ENCODE peak calls at places on chromosomes 16 and 17, in four cellular contexts. Y is activated CD8-positive, alpha-beta memory T cell treated with anti-CD3 and anti-CD28 coated beads, Interleukin-2, amount 50 U/mL, for 48 hours; P is sigmoid colon; W is NCI-H1436 treated with DMSO at 0.1 percent for 48 hours. I is an unnamed sample.

GRCh38 chr16:27245276-27246231 is 23.0 kb downstream of the NSMCE1 start:
- DNase-seq in Y (peak; percentile 71), P (peak; percentile 89), W (no peak), I (peak; percentile 80)

GRCh38 chr16:75273054-75273925 is 21.9 kb upstream of the BCAR1 start:
- DNase-seq in Y (no peak), P (no peak), W (no peak), I (no peak)

GRCh38 chr17:29263916-29264315 is 17.3 kb downstream of the CRYBA1 start:
- DNase-seq in Y (no peak), P (no peak), W (no peak), I (no peak)

GRCh38 chr17:78448356-78448993 is 70.0 kb downstream of the PGS1 start:
- DNase-seq in Y (no peak), P (no peak), W (no peak), I (no peak)

GRCh38 chr17:78324391-78325075 is 35.3 kb downstream of the SOCS3 start:
- DNase-seq in Y (no peak), P (peak; percentile 94), W (no peak), I (no peak)

GRCh38 chr17:6374761-6375312 is 60.1 kb downstream of the AIPL1 start:
- DNase-seq in Y (peak; percentile 80), P (no peak), W (no peak), I (no peak)

GRCh38 chr17:18028114-18028513 is 10.9 kb downstream of the ATPAF2 start:
- DNase-seq in Y (no peak), P (no peak), W (no peak), I (peak; percentile 49)

GRCh38 chr16:17773698-17774101 is 302.9 kb upstream of the XYLT1 start:
- DNase-seq in Y (no peak), P (no peak), W (no peak), I (no peak)

GRCh38 chr16:4631444-4631843 is 6.8 kb downstream of the MGRN1 start:
- DNase-seq in Y (no peak), P (no peak), W (no peak), I (no peak)

GRCh38 chr16:29028457-29029167 is 43.8 kb downstream of the LAT start:
- DNase-seq in Y (peak; percentile 52), P (peak; percentile 9), W (no peak), I (peak; percentile 72)

GRCh38 chr16:4566144-4566543 is 10.0 kb downstream of the C16orf96 start:
- DNase-seq in Y (no peak), P (no peak), W (no peak), I (no peak)

GRCh38 chr17:44501866-44502265 is 1.3 kb downstream of the GPATCH8 start:
- DNase-seq in Y (peak; percentile 18), P (no peak), W (no peak), I (no peak)

GRCh38 chr17:82232876-82233785 is 4.3 kb downstream of the SLC16A3 start:
- DNase-seq in Y (no peak), P (peak; percentile 67), W (no peak), I (no peak)

GRCh38 chr17:80827646-80828643 is 163.7 kb upstream of the CHMP6 start:
- DNase-seq in Y (no peak), P (peak; percentile 57), W (no peak), I (peak; percentile 81)

GRCh38 chr16:81327483-81328196 is 12.9 kb downstream of the GAN start:
- DNase-seq in Y (no peak), P (no peak), W (no peak), I (no peak)

GRCh38 chr16:1784977-1785845 is 2.5 kb downstream of the NUBP2 start:
- DNase-seq in Y (no peak), P (no peak), W (no peak), I (no peak)

GRCh38 chr17:49944451-49944850 is 24.5 kb upstream of the DLX4 start:
- DNase-seq in Y (no peak), P (no peak), W (peak; percentile 53), I (no peak)

GRCh38 chr16:74862743-74863244 is 88.2 kb upstream of the FA2H start:
- DNase-seq in Y (no peak), P (no peak), W (peak; percentile 2), I (no peak)

GRCh38 chr17:38552343-38552742 is 53.4 kb downstream of the SRCIN1 start:
- DNase-seq in Y (no peak), P (no peak), W (no peak), I (no peak)

GRCh38 chr16:70805787-70806186 is 4.8 kb upstream of the VAC14 start:
- DNase-seq in Y (no peak), P (no peak), W (no peak), I (no peak)

GRCh38 chr16:72523087-72523486 is 351.1 kb upstream of the PMFBP1 start:
- DNase-seq in Y (no peak), P (no peak), W (no peak), I (no peak)

GRCh38 chr16:82582971-82583370 is 43.8 kb upstream of the CDH13 start:
- DNase-seq in Y (no peak), P (no peak), W (no peak), I (no peak)

GRCh38 chr17:12463102-12463501 is 202.6 kb upstream of the MYOCD start:
- DNase-seq in Y (no peak), P (peak; percentile 68), W (no peak), I (no peak)

GRCh38 chr17:2906907-2907306 is 110.7 kb downstream of the RAP1GAP2 start:
- DNase-seq in Y (no peak), P (no peak), W (no peak), I (no peak)

GRCh38 chr17:78241277-78242023 is 10.0 kb downstream of the TMEM235 start:
- DNase-seq in Y (no peak), P (no peak), W (no peak), I (no peak)

GRCh38 chr17:64488301-64488700 is 8.6 kb downstream of the POLG2 start:
- DNase-seq in Y (no peak), P (no peak), W (no peak), I (no peak)

GRCh38 chr17:52209507-52209906 is 51.0 kb upstream of the CA10 start:
- DNase-seq in Y (no peak), P (no peak), W (no peak), I (no peak)

GRCh38 chr16:57647136-57647875 is 18.9 kb downstream of the ADGRG1 start:
- DNase-seq in Y (no peak), P (no peak), W (no peak), I (no peak)

GRCh38 chr17:29584452-29585079 is 4.9 kb downstream of the GIT1 start:
- DNase-seq in Y (no peak), P (no peak), W (no peak), I (no peak)

GRCh38 chr17:55750750-55751641 is at the start of gene PCTP:
- DNase-seq in Y (peak; percentile 90), P (peak; percentile 97), W (no peak), I (peak; percentile 98)

GRCh38 chr17:30323262-30323894 is 10.5 kb downstream of the TMIGD1 start:
- DNase-seq in Y (no peak), P (no peak), W (no peak), I (no peak)